ENCODE peak calls at places on chromosome 7, in seven cellular contexts. S is HCT116, W is HepG2, G is K562, D is GM12878, K is SK-N-SH, M is H1. R is an unnamed sample. For H3K36me3, the result is how much of the 10 kb centered on the place peaks cover.

GRCh38 chr7:134649231-134649775 is 2.6 kb downstream of the BPGM start:
- DNase-seq in S (no peak), W (no peak), G (no peak), D (no peak), K (no peak), M (no peak), R (no peak)

GRCh38 chr7:138195207-138195606 is 118.9 kb downstream of the AKR1D1 start:
- DNase-seq in S (no peak), W (peak), G (no peak), D (no peak), K (no peak), M (no peak), R (no peak)

GRCh38 chr7:155798673-155799439 is 13.4 kb downstream of the SHH start:
- DNase-seq in S (no peak), W (no peak), G (no peak), D (no peak), K (peak), M (no peak), R (no peak)

GRCh38 chr7:15326044-15326644 is 235.7 kb downstream of the AGMO start:
- DNase-seq in S (peak), W (peak), G (peak), D (no peak), K (peak), M (no peak), R (peak)

GRCh38 chr7:97004931-97005763 is at the start of gene DLX6:
- DNase-seq in S (no peak), W (peak), G (no peak), D (no peak), K (peak), M (peak), R (peak)

GRCh38 chr7:16347461-16348192 is 73.7 kb downstream of the CRPPA start:
- DNase-seq in S (no peak), W (no peak), G (peak), D (no peak), K (no peak), M (no peak), R (no peak)

GRCh38 chr7:117020605-117021002 is 67.3 kb downstream of the ST7 start:
- DNase-seq in S (no peak), W (no peak), G (no peak), D (no peak), K (no peak), M (no peak), R (no peak)

GRCh38 chr7:34070486-34071323 is 165.4 kb downstream of the BMPER start:
- DNase-seq in S (no peak), W (no peak), G (no peak), D (no peak), K (no peak), M (no peak), R (no peak)

GRCh38 chr7:65509368-65510186 is 135.9 kb downstream of the ZNF92 start:
- DNase-seq in S (no peak), W (no peak), G (peak), D (no peak), K (peak), M (peak), R (no peak)

GRCh38 chr7:139698879-139699278 is 78.9 kb downstream of the HIPK2 start:
- DNase-seq in S (no peak), W (no peak), G (no peak), D (no peak), K (no peak), M (no peak), R (no peak)

GRCh38 chr7:127831312-127832212 is 179.6 kb downstream of the SND1 start:
- DNase-seq in S (no peak), W (no peak), G (no peak), D (no peak), K (peak), M (no peak), R (no peak)

GRCh38 chr7:148204639-148205292 is 385.8 kb upstream of the C7orf33 start:
- DNase-seq in S (no peak), W (no peak), G (no peak), D (no peak), K (no peak), M (no peak), R (no peak)

GRCh38 chr7:120274482-120274881 is 1.5 kb downstream of the KCND2 start:
- DNase-seq in S (no peak), W (no peak), G (no peak), D (no peak), K (peak), M (no peak), R (no peak)

GRCh38 chr7:33725641-33726040 is 179.7 kb upstream of the BMPER start:
- DNase-seq in S (no peak), W (no peak), G (no peak), D (no peak), K (peak), M (no peak), R (no peak)

GRCh38 chr7:137882261-137882668 is 35.5 kb upstream of the DGKI start:
- DNase-seq in S (peak), W (no peak), G (peak), D (peak), K (peak), M (no peak), R (peak)

GRCh38 chr7:104230606-104231005 is 22.8 kb upstream of the ORC5 start:
- DNase-seq in S (no peak), W (no peak), G (no peak), D (no peak), K (peak), M (no peak), R (no peak)

GRCh38 chr7:134565643-134566136 is 16.8 kb downstream of the AKR1B15 start:
- DNase-seq in S (no peak), W (no peak), G (no peak), D (no peak), K (no peak), M (no peak), R (no peak)

GRCh38 chr7:104807676-104808075 is 206.3 kb upstream of the KMT2E start:
- DNase-seq in S (no peak), W (no peak), G (no peak), D (no peak), K (no peak), M (no peak), R (no peak)

GRCh38 chr7:16203065-16203464 is 218.3 kb downstream of the CRPPA start:
- DNase-seq in S (no peak), W (no peak), G (no peak), D (no peak), K (no peak), M (no peak), R (no peak)

GRCh38 chr7:1087952-1088920 is at the start of gene GPER1:
- DNase-seq in S (peak), W (peak), G (no peak), D (no peak), K (peak), M (peak), R (no peak)

GRCh38 chr7:95715274-95715673 is 57.1 kb upstream of the DYNC1I1 start:
- DNase-seq in S (no peak), W (no peak), G (no peak), D (peak), K (no peak), M (no peak), R (no peak)

GRCh38 chr7:24283900-24284698 is at the start of gene NPY:
- DNase-seq in S (no peak), W (no peak), G (no peak), D (no peak), K (peak), M (peak), R (no peak)

GRCh38 chr7:29038463-29038862 is 80.3 kb upstream of the TRIL start:
- DNase-seq in S (no peak), W (no peak), G (no peak), D (no peak), K (no peak), M (no peak), R (no peak)

DNA sequence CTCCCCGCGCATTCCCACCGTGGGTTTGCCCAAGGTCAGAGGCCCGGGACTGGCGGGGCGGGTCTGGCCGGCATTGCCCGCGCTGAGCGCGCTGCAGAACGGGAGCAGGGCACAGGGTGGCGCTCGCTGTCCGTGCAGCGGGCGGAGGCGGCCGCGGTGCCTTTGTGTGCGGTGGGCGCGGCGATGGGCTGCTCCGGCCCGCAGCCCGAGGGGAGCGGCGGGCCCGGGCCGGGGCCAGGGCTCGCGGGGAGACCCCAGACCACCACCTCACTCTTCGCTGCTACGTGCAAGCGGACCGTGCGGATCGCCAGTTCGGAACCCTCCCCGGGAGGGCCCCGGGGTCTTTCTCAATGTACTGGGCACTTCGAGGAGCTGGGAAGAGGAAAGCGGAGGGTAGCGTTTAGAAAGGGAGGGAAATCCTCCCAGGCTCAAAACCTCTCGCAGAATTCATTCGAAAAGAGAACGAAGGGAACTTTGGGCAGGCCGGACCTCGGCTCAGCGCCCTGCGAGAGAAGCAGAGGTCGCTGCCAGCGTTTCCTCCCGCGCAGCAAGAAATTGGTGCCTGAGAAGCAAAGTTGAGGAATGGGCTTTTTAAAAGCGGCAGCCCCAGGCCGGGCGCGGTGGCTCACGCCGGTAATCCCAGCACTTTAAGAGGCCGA is 8.5 kb downstream of the SP8 start:
- DNase-seq in S (no peak), W (no peak), G (peak), D (no peak), K (peak), M (peak), R (no peak)
- TF ChIP-seq SIN3A in S (no peak), W (no peak), G (no peak), D (no peak), K (no peak), M (peak), R (no peak)

DNA sequence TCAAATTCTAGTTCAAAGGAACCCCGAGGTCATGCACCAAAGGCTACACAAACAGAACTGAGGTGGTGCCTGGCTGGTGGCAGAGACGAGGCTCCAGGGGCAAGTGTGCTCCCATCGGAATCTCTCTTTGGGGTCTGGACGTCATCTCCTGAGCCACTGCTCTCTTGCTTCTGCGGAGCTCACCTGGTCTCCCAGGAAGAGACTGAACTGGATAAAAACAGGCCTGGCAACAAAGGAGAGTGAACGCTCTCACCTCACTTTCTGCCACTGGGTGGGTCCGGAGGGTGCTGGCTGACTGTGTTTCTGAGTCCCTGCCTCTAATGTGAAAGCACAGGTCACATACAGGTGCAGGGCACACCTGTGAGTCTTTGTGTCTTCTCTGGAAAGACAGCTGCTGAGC is 22.4 kb downstream of the VIPR2 start:
- DNase-seq in S (no peak), W (no peak), G (no peak), D (no peak), K (no peak), M (no peak), R (no peak)
- H3K36me3 ChIP-seq in S (under half), W (under half), G (under half), D (under half), K (under half), M (under half), R (under half)

GRCh38 chr7:101950450-101951119 is 133.2 kb downstream of the CUX1 start:
- DNase-seq in S (peak), W (no peak), G (no peak), D (no peak), K (no peak), M (no peak), R (no peak)
- TF ChIP-seq SIN3A in S (no peak), W (no peak), G (no peak), D (no peak), K (no peak), M (no peak), R (no peak)

GRCh38 chr7:44110724-44111635 is 6.8 kb downstream of the AEBP1 start:
- DNase-seq in S (no peak), W (no peak), G (no peak), D (no peak), K (peak), M (no peak), R (no peak)
- H3K36me3 ChIP-seq in S (under half), W (under half), G (under half), D (under half), K (under half), M (under half), R (under half)

GRCh38 chr7:44559485-44559884 is 14.2 kb downstream of the DDX56 start:
- DNase-seq in S (no peak), W (no peak), G (no peak), D (no peak), K (no peak), M (no peak), R (no peak)

GRCh38 chr7:44563171-44563679 is 10.5 kb downstream of the DDX56 start:
- DNase-seq in S (no peak), W (no peak), G (no peak), D (no peak), K (no peak), M (no peak), R (no peak)

GRCh38 chr7:44561481-44561880 is 12.2 kb downstream of the DDX56 start:
- DNase-seq in S (no peak), W (no peak), G (no peak), D (no peak), K (no peak), M (no peak), R (no peak)

GRCh38 chr7:44564606-44565005 is 9.1 kb downstream of the DDX56 start:
- DNase-seq in S (no peak), W (no peak), G (no peak), D (no peak), K (no peak), M (no peak), R (no peak)

GRCh38 chr7:44561962-44562621 is 11.6 kb downstream of the DDX56 start:
- DNase-seq in S (no peak), W (peak), G (peak), D (no peak), K (no peak), M (no peak), R (no peak)
- TF ChIP-seq SIN3A in S (no peak), W (no peak), G (no peak), D (no peak), K (no peak), M (no peak), R (no peak)

DNA sequence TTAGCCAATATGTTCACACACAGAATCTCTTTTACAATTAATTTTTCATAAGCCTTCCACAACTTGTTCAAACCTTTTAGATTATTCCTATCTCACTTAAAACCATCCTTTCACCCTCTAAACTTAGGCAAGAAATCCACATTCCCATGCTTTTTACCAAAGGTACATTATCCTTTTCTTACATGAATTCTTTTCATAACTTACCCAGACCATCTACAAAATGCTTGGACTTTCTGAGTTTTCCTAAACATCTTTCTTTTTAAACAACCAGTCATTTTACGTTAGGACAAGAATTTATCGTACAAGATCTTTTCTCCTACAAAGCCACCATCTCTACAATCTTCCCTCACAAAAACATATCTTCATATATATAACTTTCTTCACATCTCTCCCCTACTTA is 18.8 kb upstream of the GARS1 start:
- DNase-seq in S (no peak), W (no peak), G (no peak), D (no peak), K (no peak), M (no peak), R (no peak)
- H3K36me3 ChIP-seq in S (under half), W (under half), G (under half), D (under half), K (half or more), M (half or more), R (under half)

DNA sequence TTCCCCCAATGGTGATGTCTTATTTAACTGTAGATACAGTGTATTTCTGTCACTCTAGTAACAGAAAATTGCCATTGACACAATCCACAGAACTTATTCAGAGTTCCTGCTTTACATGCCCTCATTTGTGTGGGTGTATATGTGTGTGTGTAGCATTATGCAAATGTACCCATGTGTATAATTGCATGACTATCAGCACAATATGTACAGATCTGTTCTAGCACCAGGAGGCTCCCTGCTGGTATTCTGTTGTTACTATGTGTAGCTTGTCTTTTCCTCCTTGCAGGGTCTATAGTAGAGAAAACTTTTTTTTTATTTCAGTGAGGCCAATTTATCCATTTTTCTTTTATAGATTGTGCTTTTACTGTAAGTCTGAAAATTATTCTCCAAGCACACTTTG is 16.5 kb downstream of the CYP3A43 start:
- DNase-seq in S (no peak), W (no peak), G (no peak), D (no peak), K (no peak), M (no peak), R (no peak)
- TF ChIP-seq SIN3A in S (no peak), W (no peak), G (no peak), D (no peak), K (no peak), M (no peak), R (no peak)

R was measured in Panc1.